ENCODE peak calls at places on chromosomes 7 and 10, in four cellular contexts. H is stomach, M is PC-3, R is HepG2. A is an unnamed sample.

GRCh38 chr10:121751191-121751760 is 153.0 kb upstream of the FGFR2 start:
- DNase-seq in H (no peak), M (no peak), R (no peak), A (no peak)

GRCh38 chr7:44353668-44354067 is 28.3 kb upstream of the CAMK2B start:
- DNase-seq in H (no peak), M (no peak), R (no peak), A (no peak)

GRCh38 chr10:131854579-131855335 is 46.1 kb upstream of the PPP2R2D start:
- DNase-seq in H (no peak), M (no peak), R (no peak), A (no peak)

GRCh38 chr10:3681642-3682554 is 103.1 kb downstream of the KLF6 start:
- DNase-seq in H (no peak), M (no peak), R (no peak), A (no peak)

GRCh38 chr7:112448376-112448775 is 1.9 kb upstream of the IFRD1 start:
- DNase-seq in H (no peak), M (no peak), R (no peak), A (no peak)

GRCh38 chr10:113463777-113464176 is 89.1 kb upstream of the HABP2 start:
- DNase-seq in H (no peak), M (no peak), R (peak; percentile 5), A (no peak)

GRCh38 chr10:6140141-6140841 is 51.5 kb downstream of the RBM17 start:
- DNase-seq in H (peak; percentile 33), M (no peak), R (no peak), A (no peak)

GRCh38 chr7:88522771-88523316 is 216.2 kb upstream of the STEAP4 start:
- DNase-seq in H (no peak), M (no peak), R (no peak), A (no peak)

GRCh38 chr10:5685764-5686240 is 1.2 kb downstream of the TASOR2 start:
- DNase-seq in H (no peak), M (no peak), R (no peak), A (no peak)

GRCh38 chr7:106127984-106128780 is 16.1 kb upstream of the SYPL1 start:
- DNase-seq in H (no peak), M (no peak), R (no peak), A (no peak)

GRCh38 chr10:132446661-132447445 is 49.9 kb downstream of the PWWP2B start:
- DNase-seq in H (peak; percentile 84), M (peak; percentile 76), R (peak; percentile 83), A (peak; percentile 62)

GRCh38 chr7:157538735-157539134 is 201.9 kb downstream of the DNAJB6 start:
- DNase-seq in H (no peak), M (no peak), R (no peak), A (no peak)

GRCh38 chr7:42694894-42695553 is 216.8 kb downstream of the C7orf25 start:
- DNase-seq in H (peak; percentile 62), M (peak; percentile 26), R (no peak), A (no peak)

GRCh38 chr10:62149621-62150020 is 119.0 kb downstream of the RTKN2 start:
- DNase-seq in H (no peak), M (no peak), R (no peak), A (no peak)

GRCh38 chr10:62155054-62155453 is 113.6 kb downstream of the RTKN2 start:
- DNase-seq in H (no peak), M (no peak), R (no peak), A (no peak)

GRCh38 chr10:62157601-62158000 is 111.0 kb downstream of the RTKN2 start:
- DNase-seq in H (no peak), M (no peak), R (no peak), A (no peak)

GRCh38 chr10:62154231-62154630 is 114.4 kb downstream of the RTKN2 start:
- DNase-seq in H (no peak), M (no peak), R (no peak), A (no peak)

GRCh38 chr10:62153191-62153590 is 115.5 kb downstream of the RTKN2 start:
- DNase-seq in H (no peak), M (peak; percentile 97), R (no peak), A (no peak)
- H3K27ac ChIP-seq in H (no peak overlapping the region), M (peak overlapping the region; percentile 59), R (no peak overlapping the region), A (no peak overlapping the region)

GRCh38 chr7:129886818-129887186 is 66.0 kb downstream of the UBE2H start:
- DNase-seq in H (no peak), M (no peak), R (no peak), A (no peak)
- TF ChIP-seq CTCF in H (no peak), M (no peak), R (no peak), A (no peak)

DNA sequence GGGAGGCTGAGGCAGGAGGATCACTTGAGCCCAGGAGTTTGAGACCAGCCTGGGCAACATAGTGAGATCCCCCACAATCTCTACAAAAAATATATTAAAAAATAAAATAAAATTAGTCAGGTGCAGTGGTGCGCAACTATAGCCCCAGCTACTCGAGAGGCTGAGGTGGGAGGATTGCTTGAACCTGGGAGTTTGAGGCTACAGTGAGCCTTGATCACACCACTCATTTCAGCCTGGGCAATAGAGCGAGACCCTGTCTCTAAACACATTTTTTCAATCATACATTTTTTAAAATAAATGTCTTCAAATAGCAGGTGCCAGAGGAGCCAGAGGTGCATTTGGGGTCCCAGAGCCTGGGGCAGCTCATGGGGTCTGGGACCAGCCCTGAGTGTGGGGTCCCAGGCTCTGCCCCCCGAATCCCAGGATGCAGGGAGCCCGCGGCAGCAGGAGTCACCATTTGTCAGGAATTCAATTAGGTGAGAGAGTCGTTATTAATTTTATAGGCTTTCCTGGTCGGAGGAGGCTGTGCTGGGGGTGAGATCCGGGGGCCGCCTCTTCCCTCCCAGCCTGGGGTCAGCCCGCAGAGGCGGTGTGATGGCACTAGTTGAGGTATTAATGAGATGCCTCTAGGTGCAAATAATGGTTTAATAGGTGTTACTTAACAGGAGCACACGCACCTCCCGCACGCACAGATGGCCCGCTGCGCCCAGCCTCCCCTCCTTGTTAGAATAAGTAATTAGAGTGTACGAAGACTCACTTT is 78.3 kb downstream of the MICALL2 start:
- DNase-seq in H (no peak), M (no peak), R (no peak), A (no peak)
- H3K27me3 ChIP-seq in H (peaks cover 39% of the 10 kb centered on the region), M (peaks cover 37% of the 10 kb centered on the region), R (peaks cover 44% of the 10 kb centered on the region), A (peaks cover 31% of the 10 kb centered on the region)

DNA sequence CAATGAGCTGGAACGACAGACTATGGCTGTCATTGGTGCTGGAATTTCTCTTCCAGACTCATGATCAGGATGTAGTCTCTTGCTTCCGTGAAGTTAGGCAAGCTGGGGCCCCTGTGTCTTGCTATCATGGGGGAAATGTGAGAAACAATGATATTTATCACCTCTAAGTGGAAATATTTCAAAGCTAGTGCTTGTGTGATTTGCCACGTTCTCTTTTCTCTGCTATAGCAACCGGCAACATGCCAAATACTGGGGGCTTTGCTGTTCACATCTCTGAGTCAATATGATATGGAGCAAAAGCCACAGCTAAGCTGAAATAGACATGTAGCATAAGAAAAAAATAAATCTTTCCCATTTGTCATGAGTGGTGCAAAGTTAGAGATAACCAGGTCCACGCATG is 668.2 kb upstream of the IGFBP3 start:
- DNase-seq in H (no peak), M (no peak), R (no peak), A (no peak)
- H3K27ac ChIP-seq in H (no peak overlapping the region), M (no peak overlapping the region), R (no peak overlapping the region), A (no peak overlapping the region)

DNA sequence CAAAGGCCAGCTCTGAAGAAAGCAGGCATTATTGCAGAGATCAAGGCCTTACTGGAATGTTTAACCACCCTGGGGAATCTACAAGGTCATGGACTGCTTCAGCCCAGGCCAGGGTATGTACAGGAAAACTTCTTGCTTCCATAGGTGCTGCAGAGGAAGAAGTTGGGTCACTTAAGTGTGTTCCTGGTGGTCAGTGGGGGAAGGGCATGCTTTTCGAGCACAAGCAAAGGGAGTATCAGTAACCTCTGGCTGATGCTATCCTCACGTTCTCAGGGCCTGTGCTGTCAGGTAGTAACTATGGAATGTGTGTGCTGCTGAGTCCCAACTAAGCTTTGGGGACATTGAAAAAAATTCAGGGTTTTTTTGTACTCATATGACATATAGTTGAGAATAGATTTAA is 234.0 kb upstream of the SP4 start:
- DNase-seq in H (no peak), M (no peak), R (no peak), A (no peak)
- TF ChIP-seq CTCF in H (no peak), M (no peak), R (no peak), A (no peak)

GRCh38 chr7:117322741-117323584 is at the start of gene WNT2:
- DNase-seq in H (no peak), M (no peak), R (no peak), A (no peak)
- H3K27me3 ChIP-seq in H (peaks cover 44% of the 10 kb centered on the region), M (peaks cover 41% of the 10 kb centered on the region), R (peaks cover 59% of the 10 kb centered on the region), A (peaks cover 64% of the 10 kb centered on the region)

GRCh38 chr10:48437546-48437945 is 131.1 kb downstream of the MAPK8 start:
- DNase-seq in H (no peak), M (no peak), R (no peak), A (no peak)

GRCh38 chr10:48439031-48439430 is 132.6 kb downstream of the MAPK8 start:
- DNase-seq in H (no peak), M (peak; percentile 70), R (no peak), A (no peak)

GRCh38 chr10:48440771-48441170 is 134.3 kb downstream of the MAPK8 start:
- DNase-seq in H (no peak), M (no peak), R (no peak), A (no peak)

GRCh38 chr10:48442090-48442808 is 135.8 kb downstream of the MAPK8 start:
- DNase-seq in H (no peak), M (no peak), R (no peak), A (no peak)

DNA sequence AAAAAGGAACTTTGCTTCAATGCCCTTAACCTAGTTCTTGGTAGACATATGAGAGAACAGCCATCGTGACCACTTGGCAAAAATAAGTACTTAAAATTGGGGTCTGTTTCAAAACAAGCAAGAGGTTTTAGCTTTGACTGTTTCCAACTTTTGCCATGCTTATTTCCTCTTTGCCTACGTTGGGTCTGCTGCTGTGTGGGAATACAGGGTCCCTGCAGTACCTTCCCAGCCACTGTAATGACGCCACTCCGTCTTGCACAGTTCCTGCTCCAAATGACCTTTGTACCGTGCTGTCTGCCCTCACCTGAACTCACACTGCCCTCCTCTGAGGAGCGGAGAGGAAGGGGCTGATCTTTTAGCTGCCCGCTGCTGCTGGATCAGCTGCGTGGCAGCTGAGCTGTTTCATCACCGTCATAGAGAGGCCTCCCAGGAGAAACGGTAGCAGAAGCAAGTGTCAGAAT is 133.1 kb downstream of the MAPK8 start:
- DNase-seq in H (no peak), M (no peak), R (peak; percentile 65), A (no peak)
- H3K27ac ChIP-seq in H (no peak overlapping the region), M (no peak overlapping the region), R (no peak overlapping the region), A (no peak overlapping the region)

GRCh38 chr7:36084485-36085091 is 68.5 kb upstream of the EEPD1 start:
- DNase-seq in H (peak; percentile 84), M (peak; percentile 55), R (peak; percentile 65), A (no peak)
- TF ChIP-seq CTCF in H (peak; percentile 39), M (peak; percentile 57), R (peak; percentile 94), A (no peak)